ENCODE peak calls at places on chromosomes 4 and X, in seven cellular contexts. One of them, this sample, is unnamed.

GRCh38 chrX:81411517-81411916 is 209.6 kb downstream of the SH3BGRL start:
- DNase-seq in coronary artery: no peak
- DNase-seq in foreskin fibroblast: no peak
- DNase-seq in testis: no peak
- DNase-seq in cardiac fibroblast: no peak
- DNase-seq in AG09319: no peak
- DNase-seq in right atrium auricular region: no peak
- DNase-seq in this sample: no peak

GRCh38 chr4:82047731-82048130 is 326.1 kb downstream of the HNRNPD start:
- DNase-seq in foreskin fibroblast: no peak
- DNase-seq in AG09319: no peak
- DNase-seq in testis: no peak
- DNase-seq in right atrium auricular region: no peak
- DNase-seq in coronary artery: no peak
- DNase-seq in cardiac fibroblast: no peak
- DNase-seq in this sample: no peak

GRCh38 chr4:140153419-140153743 is 603 bp downstream of the MAML3 start:
- DNase-seq in testis: no peak
- DNase-seq in coronary artery: no peak
- DNase-seq in AG09319: no peak
- DNase-seq in foreskin fibroblast: no peak
- DNase-seq in right atrium auricular region: no peak
- DNase-seq in cardiac fibroblast: no peak
- DNase-seq in this sample: no peak

GRCh38 chr4:128782076-128782715 is 27.3 kb upstream of the JADE1 start:
- DNase-seq in cardiac fibroblast: no peak
- DNase-seq in testis: no peak
- DNase-seq in AG09319: no peak
- DNase-seq in foreskin fibroblast: peak
- DNase-seq in right atrium auricular region: no peak
- DNase-seq in coronary artery: no peak
- DNase-seq in this sample: no peak

GRCh38 chrX:69493193-69493592 is 10.9 kb upstream of the NALF2 start:
- DNase-seq in cardiac fibroblast: peak
- DNase-seq in AG09319: no peak
- DNase-seq in testis: peak
- DNase-seq in coronary artery: no peak
- DNase-seq in right atrium auricular region: no peak
- DNase-seq in foreskin fibroblast: peak
- DNase-seq in this sample: no peak

GRCh38 chr4:8215001-8215427 is 15.9 kb downstream of the SH3TC1 start:
- DNase-seq in AG09319: peak
- DNase-seq in coronary artery: no peak
- DNase-seq in testis: no peak
- DNase-seq in cardiac fibroblast: peak
- DNase-seq in foreskin fibroblast: peak
- DNase-seq in right atrium auricular region: no peak
- DNase-seq in this sample: no peak

GRCh38 chr4:48047421-48047844 is 30.9 kb downstream of the NIPAL1 start:
- DNase-seq in AG09319: no peak
- DNase-seq in cardiac fibroblast: no peak
- DNase-seq in testis: no peak
- DNase-seq in coronary artery: no peak
- DNase-seq in foreskin fibroblast: peak
- DNase-seq in right atrium auricular region: no peak
- DNase-seq in this sample: no peak

GRCh38 chrX:140524556-140524955 is 19.7 kb upstream of the SOX3 start:
- DNase-seq in AG09319: no peak
- DNase-seq in right atrium auricular region: no peak
- DNase-seq in cardiac fibroblast: peak
- DNase-seq in coronary artery: no peak
- DNase-seq in foreskin fibroblast: no peak
- DNase-seq in testis: no peak
- DNase-seq in this sample: no peak

GRCh38 chr4:118282692-118283091 is 70.1 kb downstream of the PRSS12 start:
- DNase-seq in AG09319: peak
- DNase-seq in cardiac fibroblast: peak
- DNase-seq in foreskin fibroblast: peak
- DNase-seq in right atrium auricular region: no peak
- DNase-seq in coronary artery: no peak
- DNase-seq in testis: no peak
- DNase-seq in this sample: no peak

GRCh38 chr4:105225500-105225899 is 78.8 kb downstream of the TET2 start:
- DNase-seq in cardiac fibroblast: no peak
- DNase-seq in coronary artery: no peak
- DNase-seq in AG09319: no peak
- DNase-seq in right atrium auricular region: no peak
- DNase-seq in testis: no peak
- DNase-seq in foreskin fibroblast: no peak
- DNase-seq in this sample: no peak

GRCh38 chr4:30901781-30902479 is 181.8 kb downstream of the PCDH7 start:
- DNase-seq in testis: no peak
- DNase-seq in foreskin fibroblast: no peak
- DNase-seq in cardiac fibroblast: no peak
- DNase-seq in right atrium auricular region: no peak
- DNase-seq in AG09319: no peak
- DNase-seq in coronary artery: no peak
- DNase-seq in this sample: no peak

GRCh38 chr4:14810121-14810520 is 192.2 kb upstream of the CPEB2 start:
- DNase-seq in foreskin fibroblast: no peak
- DNase-seq in coronary artery: no peak
- DNase-seq in AG09319: no peak
- DNase-seq in cardiac fibroblast: no peak
- DNase-seq in testis: no peak
- DNase-seq in right atrium auricular region: no peak
- DNase-seq in this sample: no peak

GRCh38 chrX:13015536-13016236 is 28.7 kb downstream of the FAM9C start:
- DNase-seq in cardiac fibroblast: no peak
- DNase-seq in testis: no peak
- DNase-seq in coronary artery: no peak
- DNase-seq in foreskin fibroblast: no peak
- DNase-seq in right atrium auricular region: no peak
- DNase-seq in AG09319: no peak
- DNase-seq in this sample: no peak

GRCh38 chr4:83923341-83923740 is 387.4 kb downstream of the GPAT3 start:
- DNase-seq in coronary artery: no peak
- DNase-seq in AG09319: no peak
- DNase-seq in cardiac fibroblast: no peak
- DNase-seq in right atrium auricular region: no peak
- DNase-seq in foreskin fibroblast: no peak
- DNase-seq in testis: no peak
- DNase-seq in this sample: no peak

GRCh38 chr4:15811703-15812325 is 33.7 kb downstream of the CD38 start:
- DNase-seq in coronary artery: no peak
- DNase-seq in cardiac fibroblast: no peak
- DNase-seq in foreskin fibroblast: no peak
- DNase-seq in testis: no peak
- DNase-seq in right atrium auricular region: no peak
- DNase-seq in AG09319: no peak
- DNase-seq in this sample: no peak

GRCh38 chr4:59583845-59584568 is 1616.1 kb upstream of the ADGRL3 start:
- DNase-seq in right atrium auricular region: no peak
- DNase-seq in testis: no peak
- DNase-seq in foreskin fibroblast: no peak
- DNase-seq in cardiac fibroblast: no peak
- DNase-seq in coronary artery: peak
- DNase-seq in AG09319: no peak
- DNase-seq in this sample: no peak

GRCh38 chr4:2689825-2690700 is 66.1 kb downstream of the TNIP2 start:
- DNase-seq in right atrium auricular region: no peak
- DNase-seq in cardiac fibroblast: no peak
- DNase-seq in AG09319: no peak
- DNase-seq in coronary artery: no peak
- DNase-seq in testis: no peak
- DNase-seq in foreskin fibroblast: peak
- DNase-seq in this sample: peak

GRCh38 chr4:171954650-171955049 is 141.4 kb downstream of the GALNTL6 start:
- DNase-seq in foreskin fibroblast: peak
- DNase-seq in right atrium auricular region: no peak
- DNase-seq in cardiac fibroblast: no peak
- DNase-seq in coronary artery: no peak
- DNase-seq in AG09319: no peak
- DNase-seq in testis: no peak
- DNase-seq in this sample: no peak

GRCh38 chrX:103687073-103687695 is 685 bp upstream of the MORF4L2 start:
- DNase-seq in cardiac fibroblast: no peak
- DNase-seq in right atrium auricular region: peak
- DNase-seq in coronary artery: peak
- DNase-seq in AG09319: peak
- DNase-seq in foreskin fibroblast: peak
- DNase-seq in testis: peak
- DNase-seq in this sample: peak

GRCh38 chrX:110168585-110168984 is 149.3 kb downstream of the AMMECR1 start:
- DNase-seq in coronary artery: no peak
- DNase-seq in testis: no peak
- DNase-seq in foreskin fibroblast: peak
- DNase-seq in AG09319: no peak
- DNase-seq in cardiac fibroblast: peak
- DNase-seq in right atrium auricular region: no peak
- DNase-seq in this sample: no peak

GRCh38 chr4:78653655-78654054 is 102.1 kb downstream of the ANXA3 start:
- DNase-seq in AG09319: no peak
- DNase-seq in testis: no peak
- DNase-seq in foreskin fibroblast: peak
- DNase-seq in right atrium auricular region: no peak
- DNase-seq in coronary artery: no peak
- DNase-seq in cardiac fibroblast: no peak
- DNase-seq in this sample: no peak

GRCh38 chr4:13403833-13404232 is 80.3 kb downstream of the RAB28 start:
- DNase-seq in right atrium auricular region: no peak
- DNase-seq in AG09319: no peak
- DNase-seq in foreskin fibroblast: no peak
- DNase-seq in cardiac fibroblast: no peak
- DNase-seq in testis: no peak
- DNase-seq in coronary artery: no peak
- DNase-seq in this sample: no peak

GRCh38 chrX:153635788-153636668 is 11.0 kb upstream of the DUSP9 start:
- DNase-seq in right atrium auricular region: no peak
- DNase-seq in coronary artery: no peak
- DNase-seq in cardiac fibroblast: no peak
- DNase-seq in AG09319: no peak
- DNase-seq in testis: no peak
- DNase-seq in foreskin fibroblast: peak
- DNase-seq in this sample: no peak
- TF ChIP-seq CTCF in right atrium auricular region: peak
- TF ChIP-seq CTCF in coronary artery: no peak
- TF ChIP-seq CTCF in cardiac fibroblast: peak
- TF ChIP-seq CTCF in AG09319: peak
- TF ChIP-seq CTCF in testis: no peak
- TF ChIP-seq CTCF in foreskin fibroblast: peak
- TF ChIP-seq CTCF in this sample: peak

DNA sequence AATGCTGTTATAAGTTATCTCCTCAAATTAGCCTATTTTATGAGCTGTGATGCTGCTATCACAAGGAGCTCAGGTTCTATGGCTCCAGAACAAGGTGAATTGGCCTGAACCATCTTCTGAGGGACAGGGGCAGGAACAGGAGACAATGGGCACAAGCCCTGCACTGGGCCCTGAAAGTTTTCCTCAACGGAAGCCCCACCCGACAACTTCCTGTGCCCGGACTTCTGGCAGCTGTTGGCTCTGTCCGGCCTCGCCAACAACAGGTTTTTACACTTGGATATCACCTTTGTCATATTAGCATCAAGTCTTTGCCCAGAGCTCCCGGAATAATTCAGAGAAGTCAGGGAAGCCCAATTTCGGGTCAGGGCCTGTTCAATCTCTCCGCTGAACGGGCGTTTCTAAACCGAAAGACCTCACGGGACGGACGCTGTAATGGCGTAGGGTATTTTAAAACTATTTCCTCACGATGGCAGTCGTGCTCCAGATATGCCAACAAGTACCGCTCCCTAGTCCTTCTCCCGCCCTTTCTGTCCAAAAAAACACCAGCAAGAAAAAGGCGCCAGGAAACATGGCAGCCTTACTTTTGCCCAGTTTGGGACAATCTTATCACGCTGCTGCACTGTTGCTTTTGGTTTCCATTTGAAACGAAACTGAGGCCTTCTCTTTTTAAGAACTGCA is 201.0 kb upstream of the STK26 start:
- DNase-seq in AG09319: peak
- DNase-seq in testis: no peak
- DNase-seq in coronary artery: peak
- DNase-seq in cardiac fibroblast: no peak
- DNase-seq in foreskin fibroblast: no peak
- DNase-seq in right atrium auricular region: peak
- DNase-seq in this sample: no peak
- TF ChIP-seq CTCF in AG09319: peak
- TF ChIP-seq CTCF in testis: no peak
- TF ChIP-seq CTCF in coronary artery: peak
- TF ChIP-seq CTCF in cardiac fibroblast: no peak
- TF ChIP-seq CTCF in foreskin fibroblast: no peak
- TF ChIP-seq CTCF in right atrium auricular region: peak
- TF ChIP-seq CTCF in this sample: no peak

GRCh38 chr4:18981234-18981615 is 959.7 kb upstream of the LCORL start:
- DNase-seq in coronary artery: no peak
- DNase-seq in cardiac fibroblast: no peak
- DNase-seq in foreskin fibroblast: no peak
- DNase-seq in right atrium auricular region: no peak
- DNase-seq in testis: no peak
- DNase-seq in AG09319: no peak
- DNase-seq in this sample: no peak

GRCh38 chr4:18980516-18981233 is 959.1 kb upstream of the LCORL start:
- DNase-seq in AG09319: no peak
- DNase-seq in right atrium auricular region: no peak
- DNase-seq in cardiac fibroblast: no peak
- DNase-seq in coronary artery: no peak
- DNase-seq in testis: no peak
- DNase-seq in foreskin fibroblast: no peak
- DNase-seq in this sample: no peak

GRCh38 chr4:18976884-18977283 is 955.3 kb upstream of the LCORL start:
- DNase-seq in coronary artery: no peak
- DNase-seq in testis: no peak
- DNase-seq in cardiac fibroblast: no peak
- DNase-seq in AG09319: no peak
- DNase-seq in right atrium auricular region: no peak
- DNase-seq in foreskin fibroblast: no peak
- DNase-seq in this sample: no peak

GRCh38 chr4:18975916-18976610 is 954.5 kb upstream of the LCORL start:
- DNase-seq in right atrium auricular region: no peak
- DNase-seq in AG09319: no peak
- DNase-seq in coronary artery: no peak
- DNase-seq in testis: no peak
- DNase-seq in cardiac fibroblast: no peak
- DNase-seq in foreskin fibroblast: no peak
- DNase-seq in this sample: no peak
- TF ChIP-seq CTCF in right atrium auricular region: no peak
- TF ChIP-seq CTCF in AG09319: no peak
- TF ChIP-seq CTCF in coronary artery: no peak
- TF ChIP-seq CTCF in testis: no peak
- TF ChIP-seq CTCF in cardiac fibroblast: no peak
- TF ChIP-seq CTCF in foreskin fibroblast: no peak
- TF ChIP-seq CTCF in this sample: no peak

DNA sequence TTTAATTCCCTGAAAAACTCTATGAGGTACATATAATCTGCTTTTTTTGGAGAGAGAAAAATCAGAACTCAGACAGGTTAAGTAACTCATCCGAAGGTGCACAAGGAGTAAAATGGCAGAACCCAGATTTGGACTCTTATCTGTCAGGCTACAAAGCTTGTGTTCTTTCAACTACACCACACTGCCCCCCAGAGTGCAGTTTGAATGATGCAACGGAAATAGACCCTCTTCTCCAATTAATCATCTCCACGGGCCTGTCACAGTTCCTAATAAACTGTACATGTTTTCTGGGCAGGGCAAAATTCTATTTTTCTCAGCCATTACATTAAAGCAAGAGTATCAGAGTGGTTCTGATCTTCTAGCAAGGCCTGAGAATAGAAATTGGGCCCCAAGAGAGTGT is 35.3 kb upstream of the DCX start:
- DNase-seq in coronary artery: no peak
- DNase-seq in right atrium auricular region: no peak
- DNase-seq in foreskin fibroblast: no peak
- DNase-seq in testis: peak
- DNase-seq in AG09319: no peak
- DNase-seq in cardiac fibroblast: no peak
- DNase-seq in this sample: no peak
- TF ChIP-seq CTCF in coronary artery: no peak
- TF ChIP-seq CTCF in right atrium auricular region: peak
- TF ChIP-seq CTCF in foreskin fibroblast: no peak
- TF ChIP-seq CTCF in testis: no peak
- TF ChIP-seq CTCF in AG09319: no peak
- TF ChIP-seq CTCF in cardiac fibroblast: no peak
- TF ChIP-seq CTCF in this sample: peak